ENCODE peak calls at places on chromosomes 1 and 21, in four cellular contexts. H is fibroblast of villous mesenchyme, K is GM03348, J is NCI-H1105 treated with DMSO at 0.1 percent for 48 hours. G is an unnamed sample.

GRCh38 chr21:23160914-23161313 is 2162.7 kb downstream of the NCAM2 start:
- DNase-seq in J (peak), K (no peak), H (no peak), G (no peak)

GRCh38 chr1:226723640-226724532 is 15.2 kb downstream of the ITPKB start:
- DNase-seq in H (peak), K (peak), J (peak), G (peak)

GRCh38 chr1:63645301-63645700 is 52.1 kb downstream of the PGM1 start:
- DNase-seq in H (no peak), J (no peak), K (no peak), G (no peak)

GRCh38 chr1:78237364-78237916 is 191.7 kb downstream of the GIPC2 start:
- DNase-seq in H (no peak), J (no peak), K (no peak), G (no peak)

GRCh38 chr1:100482167-100482566 is 55.8 kb upstream of the GPR88 start:
- DNase-seq in K (no peak), H (no peak), J (no peak), G (no peak)

GRCh38 chr1:42743302-42744029 is 3.4 kb upstream of the CLDN19 start:
- DNase-seq in H (no peak), J (peak), K (no peak), G (no peak)

GRCh38 chr1:171740987-171741871 is 636 bp downstream of the VAMP4 start:
- DNase-seq in J (peak), H (peak), K (peak), G (peak)

GRCh38 chr1:68331117-68331865 is 99.0 kb upstream of the WLS start:
- DNase-seq in K (peak), J (no peak), H (peak), G (no peak)

GRCh38 chr1:115658646-115659045 is 16.9 kb downstream of the VANGL1 start:
- DNase-seq in K (no peak), J (no peak), H (no peak), G (no peak)

GRCh38 chr1:15337656-15338402 is 71.9 kb upstream of the EFHD2 start:
- DNase-seq in K (peak), H (peak), J (no peak), G (no peak)

G was measured in neuronal stem cell.